ENCODE peak calls at places on chromosomes 16 and 17, in four cellular contexts. S is ovary, D is body of pancreas, X is A549. L is an unnamed sample.
A peak's percentile ranks its signal among the peaks of the same experiment; 100 is the strongest.

GRCh38 chr16:70778901-70779309 is 22.1 kb downstream of the VAC14 start:
- DNase-seq in S (peak; percentile 80), D (peak; percentile 42), X (peak; percentile 87), L (no peak)

GRCh38 chr16:79867425-79867997 is 267.0 kb upstream of the MAF start:
- DNase-seq in X (no peak), D (no peak), S (no peak), L (no peak)

GRCh38 chr16:79047337-79047736 is 553.2 kb downstream of the MAF start:
- DNase-seq in S (no peak), D (no peak), X (peak; percentile 17), L (no peak)

GRCh38 chr17:36742267-36743000 is 141.1 kb downstream of the MRM1 start:
- DNase-seq in D (no peak), X (no peak), S (no peak), L (no peak)

GRCh38 chr16:75065149-75065807 is 51.3 kb downstream of the LDHD start:
- DNase-seq in S (no peak), X (peak; percentile 33), D (no peak), L (no peak)

GRCh38 chr17:73043686-73044581 is 48.6 kb downstream of the SLC39A11 start:
- DNase-seq in X (no peak), D (no peak), S (no peak), L (no peak)

GRCh38 chr17:33038740-33039139 is 47.1 kb downstream of the SPACA3 start:
- DNase-seq in X (peak; percentile 65), S (no peak), D (peak; percentile 19), L (no peak)

GRCh38 chr17:13114601-13115024 is 96.8 kb upstream of the ELAC2 start:
- DNase-seq in S (no peak), D (peak; percentile 47), X (peak; percentile 47), L (no peak)

GRCh38 chr16:71722801-71723536 is 1.5 kb downstream of the PHLPP2 start:
- DNase-seq in D (peak; percentile 68), S (peak; percentile 65), X (peak; percentile 88), L (peak; percentile 49)

GRCh38 chr16:4381935-4382794 is 10.5 kb downstream of the VASN start:
- DNase-seq in X (no peak), S (no peak), D (no peak), L (no peak)
- TF ChIP-seq POLR2A in X (no peak), S (no peak), D (no peak), L (peak; percentile 31)

GRCh38 chr16:4474192-4474961 is at the start of gene NMRAL1:
- DNase-seq in S (peak; percentile 93), X (peak; percentile 94), D (peak; percentile 91), L (peak; percentile 89)
- TF ChIP-seq POLR2A in S (peak; percentile 58), X (peak; percentile 70), D (peak; percentile 20), L (peak; percentile 74)

GRCh38 chr16:56936950-56937349 is 5.0 kb downstream of the HERPUD1 start:
- DNase-seq in X (no peak), D (no peak), S (no peak), L (no peak)

GRCh38 chr16:56939801-56940200 is 7.9 kb downstream of the HERPUD1 start:
- DNase-seq in X (no peak), S (no peak), D (no peak), L (no peak)

GRCh38 chr16:56936491-56936890 is 4.5 kb downstream of the HERPUD1 start:
- DNase-seq in D (no peak), X (no peak), S (no peak), L (no peak)

GRCh38 chr16:56941092-56941491 is 9.2 kb downstream of the HERPUD1 start:
- DNase-seq in X (no peak), S (no peak), D (no peak), L (no peak)

GRCh38 chr16:56938664-56939513 is 6.9 kb downstream of the HERPUD1 start:
- DNase-seq in D (no peak), X (no peak), S (no peak), L (no peak)
- TF ChIP-seq POLR2A in D (no peak), X (no peak), S (no peak), L (no peak)

DNA sequence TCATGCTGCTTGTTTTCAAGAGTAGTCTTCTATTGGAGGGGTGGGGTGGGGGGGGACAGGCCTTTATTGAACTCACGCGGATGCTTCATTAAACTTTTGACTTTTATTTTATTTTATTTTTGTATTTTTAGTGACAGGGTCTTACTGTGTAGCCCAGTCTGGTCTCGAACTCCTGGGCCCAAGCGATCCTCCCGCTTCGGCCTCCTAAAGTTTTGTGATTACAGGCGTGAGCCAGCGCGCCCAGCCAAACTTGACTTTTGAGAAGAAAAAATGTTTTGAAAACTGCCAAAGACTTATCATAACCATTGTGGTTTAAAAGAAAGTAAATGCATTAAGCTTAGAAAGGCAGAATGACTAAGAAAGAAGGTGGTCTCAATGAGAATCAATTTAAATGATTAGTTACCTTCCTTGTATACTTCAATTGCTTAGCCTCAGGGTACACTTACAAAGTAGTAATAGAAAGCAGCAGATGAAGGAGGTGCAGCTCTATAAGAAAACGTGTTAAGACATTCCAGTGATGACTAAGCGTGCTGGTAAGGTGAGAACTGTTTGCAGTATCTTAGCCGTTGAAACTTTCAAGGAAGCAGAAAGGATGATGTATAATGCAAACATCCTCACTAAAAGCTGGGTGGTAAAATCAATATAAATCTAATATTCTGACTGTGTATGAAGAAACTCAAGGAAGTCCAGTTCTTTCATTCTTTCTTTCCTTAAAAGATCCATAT is 1.2 kb downstream of the AP2B1 start:
- DNase-seq in X (peak; percentile 93), S (no peak), D (no peak), L (no peak)
- TF ChIP-seq POLR2A in X (no peak), S (no peak), D (no peak), L (no peak)

GRCh38 chr16:1380195-1380594 is 28.5 kb downstream of the GNPTG start:
- DNase-seq in D (no peak), S (no peak), X (no peak), L (no peak)

GRCh38 chr16:1378804-1379053 is 27.0 kb downstream of the GNPTG start:
- DNase-seq in S (no peak), D (no peak), X (no peak), L (no peak)

GRCh38 chr16:1379863-1380174 is 28.1 kb downstream of the GNPTG start:
- DNase-seq in D (no peak), X (no peak), S (no peak), L (no peak)

GRCh38 chr16:1378087-1378803 is 26.5 kb downstream of the GNPTG start:
- DNase-seq in S (no peak), D (no peak), X (no peak), L (no peak)

GRCh38 chr16:1379054-1379862 is 27.5 kb downstream of the GNPTG start:
- DNase-seq in S (peak; percentile 66), X (peak; percentile 79), D (peak; percentile 84), L (peak; percentile 88)
- TF ChIP-seq POLR2A in S (no peak), X (peak; percentile 88), D (no peak), L (no peak)

GRCh38 chr17:42122371-42123303 is at the start of gene HSPB9:
- DNase-seq in S (peak; percentile 69), X (no peak), D (peak; percentile 96), L (no peak)
- TF ChIP-seq POLR2A in S (no peak), X (no peak), D (peak; percentile 64), L (no peak)

GRCh38 chr17:49361902-49362722 is at the start of gene ZNF652:
- DNase-seq in S (peak; percentile 89), D (peak; percentile 98), X (peak; percentile 96), L (peak; percentile 91)
- TF ChIP-seq POLR2A in S (peak; percentile 44), D (peak; percentile 45), X (peak; percentile 39), L (no peak)

L was measured in GM12891.